ENCODE peak calls at places on chromosomes 6 and 20, in ten cellular contexts. B is IMR-90; K is sigmoid colon; W is PC-9; L is heart left ventricle; Q is uterus; J is effector memory CD4-positive, alpha-beta T cell; H is BE2C; V is fibroblast of lung; R is adipocyte. S is an unnamed sample. For H3K27me3, the result is how much of the 10 kb centered on the place peaks cover.

GRCh38 chr6:52522655-52523054 is 54.2 kb downstream of the TRAM2 start:
- DNase-seq in W (no peak), B (peak), L (no peak), K (no peak), V (peak), Q (no peak), R (no peak), J (no peak), H (no peak), S (peak)

GRCh38 chr20:18971121-18971520 is 157.5 kb downstream of the SCP2D1 start:
- DNase-seq in R (no peak), H (no peak), V (no peak), B (no peak), Q (no peak), J (no peak), K (no peak), L (no peak), W (no peak), S (no peak)

GRCh38 chr6:80622641-80623040 is 516.2 kb downstream of the BCKDHB start:
- DNase-seq in K (no peak), B (no peak), H (no peak), V (no peak), W (peak), Q (no peak), L (peak), R (no peak), J (no peak), S (no peak)

GRCh38 chr20:11232249-11232648 is 558.5 kb upstream of the JAG1 start:
- DNase-seq in H (no peak), V (no peak), W (no peak), J (no peak), K (no peak), Q (no peak), B (no peak), L (no peak), R (no peak), S (no peak)

GRCh38 chr6:28446818-28447511 is 3.7 kb upstream of the ZSCAN23 start:
- DNase-seq in K (no peak), B (peak), R (peak), W (no peak), L (no peak), J (no peak), Q (no peak), H (peak), V (peak), S (no peak)

GRCh38 chr6:102229271-102229670 is 835.8 kb downstream of the GRIK2 start:
- DNase-seq in J (no peak), R (no peak), H (no peak), L (no peak), B (no peak), V (no peak), W (no peak), Q (no peak), K (no peak), S (no peak)

GRCh38 chr20:32155017-32155965 is 45.8 kb downstream of the TM9SF4 start:
- DNase-seq in H (peak), J (no peak), Q (peak), V (peak), L (peak), K (peak), B (peak), R (peak), W (peak), S (peak)

GRCh38 chr6:135054238-135054574 is 416 bp downstream of the HBS1L start:
- DNase-seq in L (no peak), H (no peak), K (no peak), J (no peak), V (peak), Q (no peak), B (peak), R (no peak), W (no peak), S (no peak)

GRCh38 chr20:31818376-31818908 is 714 bp upstream of the MYLK2 start:
- DNase-seq in R (no peak), W (no peak), V (no peak), B (no peak), L (no peak), H (no peak), K (no peak), Q (no peak), J (no peak), S (no peak)

GRCh38 chr6:38169221-38169674 is 349.7 kb downstream of the ZFAND3 start:
- DNase-seq in B (no peak), V (no peak), J (no peak), Q (no peak), W (no peak), K (no peak), L (no peak), R (no peak), H (no peak), S (no peak)

GRCh38 chr20:2206957-2207769 is 88.6 kb upstream of the TGM3 start:
- DNase-seq in R (peak), W (peak), J (peak), L (peak), V (peak), K (peak), Q (peak), B (peak), H (peak), S (peak)

DNA sequence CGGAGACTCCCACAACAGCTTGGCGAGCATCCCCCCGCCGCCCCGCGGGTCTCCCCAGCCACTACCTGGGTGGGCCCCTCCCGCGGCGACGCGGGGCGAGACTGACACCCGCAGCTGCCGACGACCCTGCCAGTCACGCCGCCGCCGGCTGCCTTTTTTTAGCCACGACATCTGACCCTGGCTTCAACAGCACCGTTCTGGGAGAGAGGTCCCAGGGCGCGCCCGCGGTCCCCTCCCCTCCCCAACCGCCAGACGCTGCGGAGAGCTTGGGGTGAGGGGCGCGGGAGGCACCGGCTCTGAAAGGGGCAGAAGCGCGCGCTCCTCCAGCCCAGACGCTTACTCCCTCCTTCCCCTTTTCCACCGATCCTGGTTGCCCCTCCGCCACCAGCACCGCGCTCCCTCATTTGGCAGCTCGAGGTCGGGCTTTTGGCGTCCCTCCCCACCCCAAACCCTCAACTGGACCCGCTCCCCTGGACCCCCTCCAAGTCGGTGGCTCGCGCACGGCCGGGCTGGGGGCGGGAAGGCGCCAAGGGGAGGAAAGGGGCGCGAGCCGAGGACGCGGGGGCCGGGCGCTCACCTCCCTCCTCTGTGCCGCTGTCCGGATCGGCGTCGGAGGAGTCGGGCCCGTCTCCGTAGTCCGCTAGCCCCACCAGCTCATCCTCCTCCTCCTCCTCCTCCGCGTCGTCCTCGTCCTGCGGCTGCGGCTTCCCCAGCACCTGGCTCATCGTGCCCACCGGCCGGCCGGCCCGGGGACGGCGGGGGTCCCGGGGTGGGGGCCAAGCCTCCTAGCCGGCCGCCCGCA is 603 bp downstream of the RRAGD start:
- DNase-seq in B (no peak), W (peak), H (peak), J (no peak), K (peak), Q (peak), R (peak), V (no peak), L (peak), S (peak)
- H3K27me3 ChIP-seq in B (half or more), W (under half), H (under half), J (under half), K (under half), Q (under half), R (under half), V (under half), L (under half), S (under half)

GRCh38 chr6:113860165-113860955 is 3.2 kb downstream of the MARCKS start:
- DNase-seq in K (peak), J (no peak), W (no peak), L (peak), H (peak), V (peak), Q (peak), B (peak), R (peak), S (peak)
- H3K27me3 ChIP-seq in K (under half), J (under half), W (under half), L (under half), H (under half), V (under half), Q (under half), B (under half), R (under half), S (under half)

GRCh38 chr20:63481503-63481902 is 9.0 kb upstream of the KCNQ2 start:
- DNase-seq in V (no peak), H (no peak), R (no peak), W (no peak), J (no peak), K (no peak), Q (no peak), B (no peak), L (no peak), S (no peak)
- H3K27me3 ChIP-seq in V (under half), H (under half), R (half or more), W (half or more), J (under half), K (under half), Q (under half), B (half or more), L (under half), S (under half)

DNA sequence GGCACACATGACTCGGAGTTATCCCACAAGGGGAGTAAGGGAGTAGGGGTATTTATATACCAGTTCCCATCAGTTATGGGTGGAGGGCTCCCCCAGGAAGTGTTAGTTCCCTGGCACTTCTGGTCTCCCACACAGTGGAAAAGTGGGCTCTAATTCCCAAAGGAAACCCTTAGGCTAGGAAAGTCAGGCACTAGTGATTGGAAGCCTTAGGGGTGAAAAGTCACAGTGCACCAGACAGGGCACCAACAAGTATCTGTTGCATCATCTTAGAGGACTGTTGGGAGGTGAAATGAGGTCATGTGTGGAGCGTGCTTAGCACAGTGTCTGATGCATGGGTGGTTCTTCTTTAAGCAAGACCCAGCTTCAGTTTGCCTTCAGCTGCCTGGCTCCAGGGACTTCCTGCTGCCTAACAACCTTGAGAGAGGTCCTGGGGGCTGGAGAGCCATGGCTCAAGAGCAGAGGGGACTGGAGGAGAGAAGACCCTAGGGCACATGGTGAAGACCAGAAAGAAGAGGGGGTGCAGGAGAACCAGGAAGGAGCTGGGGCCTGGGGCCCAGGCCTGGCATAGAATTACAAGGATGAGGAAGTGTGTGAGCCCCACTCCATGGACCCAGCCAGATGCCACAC is 7.5 kb upstream of the FOXP4 start:
- DNase-seq in R (no peak), W (no peak), J (no peak), L (no peak), B (peak), Q (no peak), H (no peak), K (no peak), V (no peak), S (no peak)
- H3K27me3 ChIP-seq in R (under half), W (under half), J (under half), L (under half), B (under half), Q (under half), H (under half), K (under half), V (under half), S (under half)